ENCODE peak calls at places on chromosomes 5 and 9, in seven cellular contexts. One of them, this sample, is unnamed.

GRCh38 chr5:104430977-104431620 is 868.5 kb upstream of the NUDT12 start:
- DNase-seq in heart left ventricle: no peak
- DNase-seq in esophagus squamous epithelium: no peak
- DNase-seq in A549: no peak
- DNase-seq in prostate gland: no peak
- DNase-seq in ovary: no peak
- DNase-seq in IMR-90: peak; percentile 11
- DNase-seq in this sample: no peak

GRCh38 chr5:107687404-107687803 is 16.7 kb upstream of the EFNA5 start:
- DNase-seq in heart left ventricle: no peak
- DNase-seq in esophagus squamous epithelium: no peak
- DNase-seq in A549: no peak
- DNase-seq in prostate gland: no peak
- DNase-seq in ovary: no peak
- DNase-seq in IMR-90: no peak
- DNase-seq in this sample: no peak

GRCh38 chr5:169717298-169717697 is 80.2 kb downstream of the DOCK2 start:
- DNase-seq in heart left ventricle: no peak
- DNase-seq in esophagus squamous epithelium: no peak
- DNase-seq in A549: no peak
- DNase-seq in prostate gland: peak; percentile 11
- DNase-seq in ovary: no peak
- DNase-seq in IMR-90: peak; percentile 30
- DNase-seq in this sample: no peak

GRCh38 chr9:98806394-98807069 is 938 bp upstream of the GALNT12 start:
- DNase-seq in heart left ventricle: no peak
- DNase-seq in esophagus squamous epithelium: no peak
- DNase-seq in A549: no peak
- DNase-seq in prostate gland: no peak
- DNase-seq in ovary: no peak
- DNase-seq in IMR-90: peak; percentile 27
- DNase-seq in this sample: no peak

GRCh38 chr5:108264533-108264932 is 117.4 kb downstream of the FBXL17 start:
- DNase-seq in heart left ventricle: no peak
- DNase-seq in esophagus squamous epithelium: no peak
- DNase-seq in A549: no peak
- DNase-seq in prostate gland: no peak
- DNase-seq in ovary: no peak
- DNase-seq in IMR-90: no peak
- DNase-seq in this sample: no peak

GRCh38 chr5:102802704-102803458 is 47.8 kb downstream of the PAM start:
- DNase-seq in heart left ventricle: no peak
- DNase-seq in esophagus squamous epithelium: no peak
- DNase-seq in A549: no peak
- DNase-seq in prostate gland: no peak
- DNase-seq in ovary: no peak
- DNase-seq in IMR-90: no peak
- DNase-seq in this sample: no peak

GRCh38 chr9:91210318-91210717 is 151.4 kb downstream of the AUH start:
- DNase-seq in heart left ventricle: no peak
- DNase-seq in esophagus squamous epithelium: no peak
- DNase-seq in A549: no peak
- DNase-seq in prostate gland: no peak
- DNase-seq in ovary: no peak
- DNase-seq in IMR-90: no peak
- DNase-seq in this sample: no peak

GRCh38 chr5:31054436-31054835 is 139.1 kb upstream of the CDH6 start:
- DNase-seq in heart left ventricle: no peak
- DNase-seq in esophagus squamous epithelium: no peak
- DNase-seq in A549: no peak
- DNase-seq in prostate gland: no peak
- DNase-seq in ovary: no peak
- DNase-seq in IMR-90: peak; percentile 8
- DNase-seq in this sample: no peak

GRCh38 chr5:171707441-171707790 is 78.2 kb upstream of the SMIM23 start:
- DNase-seq in heart left ventricle: no peak
- DNase-seq in esophagus squamous epithelium: no peak
- DNase-seq in A549: no peak
- DNase-seq in prostate gland: no peak
- DNase-seq in ovary: no peak
- DNase-seq in IMR-90: no peak
- DNase-seq in this sample: no peak

GRCh38 chr5:148873690-148874485 is 47.5 kb downstream of the ADRB2 start:
- DNase-seq in heart left ventricle: no peak
- DNase-seq in esophagus squamous epithelium: no peak
- DNase-seq in A549: no peak
- DNase-seq in prostate gland: no peak
- DNase-seq in ovary: no peak
- DNase-seq in IMR-90: no peak
- DNase-seq in this sample: no peak

GRCh38 chr9:74821636-74822035 is 66.1 kb downstream of the TRPM6 start:
- DNase-seq in heart left ventricle: no peak
- DNase-seq in esophagus squamous epithelium: no peak
- DNase-seq in A549: no peak
- DNase-seq in prostate gland: no peak
- DNase-seq in ovary: no peak
- DNase-seq in IMR-90: no peak
- DNase-seq in this sample: no peak

GRCh38 chr5:169173372-169173771 is 127.6 kb downstream of the SLIT3 start:
- DNase-seq in heart left ventricle: no peak
- DNase-seq in esophagus squamous epithelium: no peak
- DNase-seq in A549: no peak
- DNase-seq in prostate gland: no peak
- DNase-seq in ovary: no peak
- DNase-seq in IMR-90: no peak
- DNase-seq in this sample: no peak

GRCh38 chr5:173655196-173655797 is 38.8 kb upstream of the BOD1 start:
- DNase-seq in heart left ventricle: no peak
- DNase-seq in esophagus squamous epithelium: no peak
- DNase-seq in A549: no peak
- DNase-seq in prostate gland: no peak
- DNase-seq in ovary: no peak
- DNase-seq in IMR-90: no peak
- DNase-seq in this sample: no peak

GRCh38 chr9:69583641-69584234 is 88.4 kb downstream of the APBA1 start:
- DNase-seq in heart left ventricle: no peak
- DNase-seq in esophagus squamous epithelium: no peak
- DNase-seq in A549: no peak
- DNase-seq in prostate gland: no peak
- DNase-seq in ovary: no peak
- DNase-seq in IMR-90: no peak
- DNase-seq in this sample: no peak

GRCh38 chr5:168286386-168286785 is 5.1 kb upstream of the WWC1 start:
- DNase-seq in heart left ventricle: no peak
- DNase-seq in esophagus squamous epithelium: no peak
- DNase-seq in A549: no peak
- DNase-seq in prostate gland: no peak
- DNase-seq in ovary: no peak
- DNase-seq in IMR-90: no peak
- DNase-seq in this sample: no peak

GRCh38 chr5:172102913-172103629 is 85.0 kb downstream of the STK10 start:
- DNase-seq in heart left ventricle: peak; percentile 41
- DNase-seq in esophagus squamous epithelium: no peak
- DNase-seq in A549: peak; percentile 71
- DNase-seq in prostate gland: no peak
- DNase-seq in ovary: no peak
- DNase-seq in IMR-90: peak; percentile 95
- DNase-seq in this sample: peak; percentile 74

GRCh38 chr9:16363073-16363781 is 507.2 kb downstream of the BNC2 start:
- DNase-seq in heart left ventricle: no peak
- DNase-seq in esophagus squamous epithelium: no peak
- DNase-seq in A549: no peak
- DNase-seq in prostate gland: no peak
- DNase-seq in ovary: no peak
- DNase-seq in IMR-90: no peak
- DNase-seq in this sample: no peak

GRCh38 chr9:112112941-112113399 is 62.1 kb downstream of the SUSD1 start:
- DNase-seq in heart left ventricle: no peak
- DNase-seq in esophagus squamous epithelium: no peak
- DNase-seq in A549: peak; percentile 51
- DNase-seq in prostate gland: peak; percentile 13
- DNase-seq in ovary: no peak
- DNase-seq in IMR-90: no peak
- DNase-seq in this sample: no peak

GRCh38 chr5:172723508-172723907 is 47.5 kb downstream of the DUSP1 start:
- DNase-seq in heart left ventricle: no peak
- DNase-seq in esophagus squamous epithelium: no peak
- DNase-seq in A549: no peak
- DNase-seq in prostate gland: no peak
- DNase-seq in ovary: no peak
- DNase-seq in IMR-90: no peak
- DNase-seq in this sample: no peak

GRCh38 chr9:77600810-77601209 is 47.3 kb downstream of the GNA14 start:
- DNase-seq in heart left ventricle: no peak
- DNase-seq in esophagus squamous epithelium: no peak
- DNase-seq in A549: no peak
- DNase-seq in prostate gland: no peak
- DNase-seq in ovary: no peak
- DNase-seq in IMR-90: no peak
- DNase-seq in this sample: no peak

GRCh38 chr9:121992571-121993212 is 100.4 kb downstream of the TTLL11 start:
- DNase-seq in heart left ventricle: peak; percentile 63
- DNase-seq in esophagus squamous epithelium: no peak
- DNase-seq in A549: peak; percentile 69
- DNase-seq in prostate gland: peak; percentile 74
- DNase-seq in ovary: peak; percentile 56
- DNase-seq in IMR-90: peak; percentile 82
- DNase-seq in this sample: peak; percentile 59

GRCh38 chr5:14184082-14184481 is 40.9 kb downstream of the TRIO start:
- DNase-seq in heart left ventricle: no peak
- DNase-seq in esophagus squamous epithelium: no peak
- DNase-seq in A549: no peak
- DNase-seq in prostate gland: no peak
- DNase-seq in ovary: no peak
- DNase-seq in IMR-90: no peak
- DNase-seq in this sample: no peak
- H3K4me1 ChIP-seq in heart left ventricle: peaks cover 44% of the 10 kb centered on the region
- H3K4me1 ChIP-seq in esophagus squamous epithelium: peaks cover 86% of the 10 kb centered on the region
- H3K4me1 ChIP-seq in A549: peaks cover 100% of the 10 kb centered on the region
- H3K4me1 ChIP-seq in prostate gland: peaks cover 3% of the 10 kb centered on the region
- H3K4me1 ChIP-seq in ovary: peaks cover 33% of the 10 kb centered on the region
- H3K4me1 ChIP-seq in IMR-90: peaks cover 47% of the 10 kb centered on the region
- H3K4me1 ChIP-seq in this sample: peaks cover 6% of the 10 kb centered on the region

GRCh38 chr9:36837431-36838405 is 196.3 kb downstream of the PAX5 start:
- DNase-seq in heart left ventricle: no peak
- DNase-seq in esophagus squamous epithelium: no peak
- DNase-seq in A549: no peak
- DNase-seq in prostate gland: no peak
- DNase-seq in ovary: no peak
- DNase-seq in IMR-90: no peak
- DNase-seq in this sample: no peak

GRCh38 chr9:36833954-36834353 is 200.1 kb downstream of the PAX5 start:
- DNase-seq in heart left ventricle: no peak
- DNase-seq in esophagus squamous epithelium: no peak
- DNase-seq in A549: no peak
- DNase-seq in prostate gland: no peak
- DNase-seq in ovary: no peak
- DNase-seq in IMR-90: no peak
- DNase-seq in this sample: no peak

GRCh38 chr9:36834736-36835135 is 199.3 kb downstream of the PAX5 start:
- DNase-seq in heart left ventricle: no peak
- DNase-seq in esophagus squamous epithelium: no peak
- DNase-seq in A549: no peak
- DNase-seq in prostate gland: no peak
- DNase-seq in ovary: no peak
- DNase-seq in IMR-90: no peak
- DNase-seq in this sample: no peak

GRCh38 chr9:36836486-36836885 is 197.6 kb downstream of the PAX5 start:
- DNase-seq in heart left ventricle: no peak
- DNase-seq in esophagus squamous epithelium: no peak
- DNase-seq in A549: no peak
- DNase-seq in prostate gland: no peak
- DNase-seq in ovary: no peak
- DNase-seq in IMR-90: no peak
- DNase-seq in this sample: no peak

DNA sequence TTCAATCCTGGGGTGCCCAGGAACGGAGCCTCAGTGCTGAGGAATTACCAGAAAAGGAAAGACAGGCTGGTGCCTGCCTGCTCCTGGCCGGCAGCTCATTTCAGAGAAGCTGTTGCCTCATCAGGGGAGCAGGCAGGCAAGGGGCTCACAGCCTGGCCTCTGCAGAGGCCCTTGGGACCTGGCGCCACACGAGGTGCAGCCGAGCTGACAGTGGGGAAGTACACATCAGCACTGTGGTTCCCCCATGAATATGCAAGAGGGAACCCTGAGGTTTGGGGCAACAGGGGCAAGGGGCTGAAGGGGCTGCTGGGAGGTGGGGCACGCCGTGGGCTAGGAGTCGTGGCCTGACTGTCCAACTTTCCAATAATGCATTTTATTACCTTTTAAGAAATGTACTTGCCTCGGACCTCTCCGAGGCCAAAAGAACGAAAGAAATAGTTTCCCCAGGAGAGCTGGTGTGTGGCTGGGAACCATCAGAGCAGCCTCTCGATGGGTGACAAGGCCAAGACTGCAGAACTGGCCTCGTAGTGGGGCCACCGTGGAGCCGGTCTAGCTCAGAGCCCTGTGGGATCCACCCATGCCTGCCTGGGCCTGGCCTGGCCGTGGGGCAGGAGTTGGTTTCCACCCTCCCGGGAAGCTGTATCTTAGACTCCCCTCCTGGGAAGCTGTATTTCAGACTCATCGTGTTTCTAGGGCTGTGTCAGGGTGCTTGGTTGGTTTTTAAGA is 198.6 kb downstream of the PAX5 start:
- DNase-seq in heart left ventricle: no peak
- DNase-seq in esophagus squamous epithelium: no peak
- DNase-seq in A549: no peak
- DNase-seq in prostate gland: no peak
- DNase-seq in ovary: no peak
- DNase-seq in IMR-90: no peak
- DNase-seq in this sample: no peak
- TF ChIP-seq POLR2A in heart left ventricle: no peak
- TF ChIP-seq POLR2A in esophagus squamous epithelium: no peak
- TF ChIP-seq POLR2A in A549: no peak
- TF ChIP-seq POLR2A in prostate gland: no peak
- TF ChIP-seq POLR2A in ovary: no peak
- TF ChIP-seq POLR2A in IMR-90: no peak
- TF ChIP-seq POLR2A in this sample: no peak

GRCh38 chr5:174744896-174745295 is 20.5 kb downstream of the MSX2 start:
- DNase-seq in heart left ventricle: no peak
- DNase-seq in esophagus squamous epithelium: no peak
- DNase-seq in A549: no peak
- DNase-seq in prostate gland: no peak
- DNase-seq in ovary: no peak
- DNase-seq in IMR-90: no peak
- DNase-seq in this sample: no peak
- H3K4me3 ChIP-seq in heart left ventricle: no peak overlapping the region
- H3K4me3 ChIP-seq in esophagus squamous epithelium: no peak overlapping the region
- H3K4me3 ChIP-seq in A549: no peak overlapping the region
- H3K4me3 ChIP-seq in prostate gland: no peak overlapping the region
- H3K4me3 ChIP-seq in ovary: no peak overlapping the region
- H3K4me3 ChIP-seq in IMR-90: no peak overlapping the region
- H3K4me3 ChIP-seq in this sample: no peak overlapping the region

DNA sequence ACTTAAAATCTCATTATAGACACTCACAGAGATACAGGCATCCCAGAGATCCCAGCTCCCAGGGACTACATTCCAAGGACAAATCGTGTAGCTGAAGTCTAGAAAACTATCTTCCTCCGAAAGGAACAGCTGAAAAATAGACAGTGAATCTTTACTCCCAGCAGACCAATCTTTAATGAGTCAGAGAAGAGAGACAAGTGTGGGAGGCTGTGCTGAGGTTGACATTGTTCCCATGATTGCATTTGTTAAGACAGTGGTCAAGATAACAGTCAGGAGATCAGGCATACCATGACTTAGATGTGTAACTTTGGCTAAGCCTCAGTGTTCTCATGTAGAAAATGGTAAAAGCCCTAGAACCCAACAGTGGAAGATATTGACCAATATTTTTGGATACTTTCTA is 120.7 kb downstream of the PAPPA start:
- DNase-seq in heart left ventricle: no peak
- DNase-seq in esophagus squamous epithelium: no peak
- DNase-seq in A549: no peak
- DNase-seq in prostate gland: no peak
- DNase-seq in ovary: no peak
- DNase-seq in IMR-90: peak; percentile 89
- DNase-seq in this sample: no peak
- H3K4me1 ChIP-seq in heart left ventricle: no peaks in the 10 kb centered on the region
- H3K4me1 ChIP-seq in esophagus squamous epithelium: no peaks in the 10 kb centered on the region
- H3K4me1 ChIP-seq in A549: peaks cover 94% of the 10 kb centered on the region
- H3K4me1 ChIP-seq in prostate gland: no peaks in the 10 kb centered on the region
- H3K4me1 ChIP-seq in ovary: no peaks in the 10 kb centered on the region
- H3K4me1 ChIP-seq in IMR-90: no peaks in the 10 kb centered on the region
- H3K4me1 ChIP-seq in this sample: no peaks in the 10 kb centered on the region

This sample was measured in uterus.